ENCODE peak calls at places on chromosomes 16 and 17, in six cellular contexts. N, X, P, I, U and K are unnamed samples.

GRCh38 chr16:48462146-48462740 is 77.0 kb upstream of the SIAH1 start:
- DNase-seq in N (no peak), X (no peak), P (no peak), I (no peak), U (no peak), K (no peak)

GRCh38 chr17:35795871-35796265 is 427 bp upstream of the MMP28 start:
- DNase-seq in N (no peak), X (no peak), P (no peak), I (no peak), U (no peak), K (no peak)

GRCh38 chr16:89357460-89357859 is 132.9 kb downstream of the ANKRD11 start:
- DNase-seq in N (no peak), X (no peak), P (peak), I (no peak), U (no peak), K (no peak)

GRCh38 chr17:80191192-80191591 is 21.4 kb downstream of the CARD14 start:
- DNase-seq in N (no peak), X (no peak), P (no peak), I (no peak), U (no peak), K (no peak)

GRCh38 chr16:1960665-1961630 is 1.6 kb downstream of the NDUFB10 start:
- DNase-seq in N (no peak), X (peak), P (peak), I (no peak), U (no peak), K (no peak)

GRCh38 chr16:569445-570254 is at the start of gene PIGQ:
- DNase-seq in N (peak), X (peak), P (peak), I (peak), U (peak), K (peak)

GRCh38 chr17:8332688-8333087 is 7.0 kb upstream of the ODF4 start:
- DNase-seq in N (no peak), X (no peak), P (peak), I (no peak), U (no peak), K (no peak)

GRCh38 chr17:4230142-4230541 is 33.6 kb downstream of the ANKFY1 start:
- DNase-seq in N (peak), X (peak), P (no peak), I (peak), U (peak), K (peak)

GRCh38 chr16:81861915-81862314 is 82.8 kb downstream of the PLCG2 start:
- DNase-seq in N (peak), X (no peak), P (no peak), I (no peak), U (no peak), K (no peak)

GRCh38 chr17:59329558-59330313 is 1.7 kb upstream of the YPEL2 start:
- DNase-seq in N (peak), X (peak), P (peak), I (peak), U (peak), K (peak)

GRCh38 chr17:7348478-7349242 is 3.3 kb upstream of the KCTD11 start:
- DNase-seq in N (no peak), X (peak), P (no peak), I (no peak), U (peak), K (no peak)

GRCh38 chr17:50603340-50603739 is 31.3 kb upstream of the ABCC3 start:
- DNase-seq in N (no peak), X (no peak), P (peak), I (no peak), U (no peak), K (no peak)

GRCh38 chr16:75780669-75781068 is 54.4 kb upstream of the CPHXL start:
- DNase-seq in N (no peak), X (no peak), P (peak), I (no peak), U (no peak), K (no peak)

GRCh38 chr17:3903051-3903825 is 10.4 kb upstream of the CAMKK1 start:
- DNase-seq in N (no peak), X (no peak), P (no peak), I (no peak), U (no peak), K (no peak)

GRCh38 chr16:27273670-27274522 is 5.3 kb upstream of the NSMCE1 start:
- DNase-seq in N (no peak), X (peak), P (no peak), I (no peak), U (no peak), K (no peak)

GRCh38 chr17:9330140-9330902 is 245.3 kb downstream of the STX8 start:
- DNase-seq in N (no peak), X (no peak), P (no peak), I (no peak), U (no peak), K (no peak)

GRCh38 chr17:62186841-62187240 is 121.8 kb upstream of the MED13 start:
- DNase-seq in N (no peak), X (no peak), P (no peak), I (no peak), U (no peak), K (no peak)

DNA sequence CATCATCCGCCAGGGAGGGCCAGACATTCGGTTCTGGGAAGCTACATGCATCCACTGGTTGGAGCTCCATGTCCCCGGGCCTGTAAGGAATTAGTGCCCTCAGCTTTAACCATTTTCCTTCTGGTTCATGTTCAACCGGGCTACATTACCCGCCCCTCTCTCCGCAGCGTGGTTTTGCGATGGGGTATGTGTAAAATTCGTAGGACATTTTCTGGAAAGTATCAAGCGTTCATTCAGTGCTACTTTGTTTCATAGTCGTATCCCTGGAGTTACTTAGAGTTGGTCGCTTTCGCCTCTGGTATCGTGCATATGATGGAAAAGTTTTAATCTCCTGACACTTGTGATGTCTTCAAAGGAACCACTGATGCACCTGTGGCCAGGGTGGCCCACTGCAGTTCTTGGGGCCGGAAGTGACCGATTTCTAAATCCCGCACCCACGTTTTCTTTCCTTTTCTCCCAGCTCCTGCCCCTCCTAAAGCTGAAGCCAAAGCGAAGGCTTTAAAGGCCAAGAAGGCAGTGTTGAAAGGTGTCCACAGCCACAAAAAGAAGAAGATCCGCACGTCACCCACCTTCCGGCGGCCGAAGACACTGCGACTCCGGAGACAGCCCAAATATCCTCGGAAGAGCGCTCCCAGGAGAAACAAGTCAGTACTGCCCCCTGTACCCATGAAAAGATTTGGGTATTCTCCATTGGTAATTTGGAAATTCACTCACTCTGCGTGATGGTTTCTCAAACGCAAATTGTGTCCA is 637 bp downstream of the RPL23A start:
- DNase-seq in N (no peak), X (no peak), P (peak), I (no peak), U (no peak), K (no peak)
- TF ChIP-seq POLR2A in N (no peak), X (no peak), P (peak), I (no peak), U (no peak), K (no peak)

GRCh38 chr17:39916918-39917317 is 1.5 kb downstream of the GSDMB start:
- DNase-seq in N (no peak), X (peak), P (peak), I (no peak), U (no peak), K (no peak)
- TF ChIP-seq POLR2A in N (no peak), X (no peak), P (no peak), I (no peak), U (no peak), K (no peak)

GRCh38 chr16:87854907-87855683 is 14.2 kb downstream of the SLC7A5 start:
- DNase-seq in N (no peak), X (no peak), P (no peak), I (no peak), U (no peak), K (no peak)
- TF ChIP-seq POLR2A in N (no peak), X (no peak), P (no peak), I (no peak), U (no peak), K (no peak)

DNA sequence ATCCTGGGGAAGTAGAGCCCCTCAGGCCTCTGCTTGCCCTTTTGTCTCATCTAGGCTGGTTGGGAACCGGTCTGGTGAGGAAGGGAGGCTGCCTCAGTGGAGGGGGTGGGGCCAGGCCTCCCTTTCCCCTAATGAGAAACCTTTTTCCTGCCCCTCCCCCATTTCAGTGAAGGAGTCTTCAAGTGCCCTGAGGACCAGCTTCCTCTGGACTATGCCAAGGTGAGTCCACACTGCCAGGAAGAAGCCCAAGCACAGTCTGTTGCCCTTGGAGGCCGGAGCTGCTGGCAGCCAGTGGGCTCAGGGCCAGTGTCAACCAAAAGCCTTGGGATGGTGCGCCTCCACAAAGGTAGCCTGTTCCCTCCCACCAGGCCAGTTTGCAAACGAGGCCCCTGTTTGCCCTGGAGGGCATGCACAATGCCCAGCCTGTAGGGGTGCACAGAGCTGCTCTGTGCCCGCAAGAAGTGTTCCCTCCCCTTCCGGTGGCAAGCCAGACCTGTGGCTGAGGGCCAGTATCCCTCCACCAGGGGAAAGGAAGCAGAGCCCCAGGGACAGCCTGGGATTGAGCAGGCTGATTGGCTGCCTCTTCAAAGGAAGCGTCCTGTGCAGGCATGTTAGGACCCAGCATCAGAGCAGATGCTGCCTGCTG is 3.4 kb downstream of the TRAF4 start:
- DNase-seq in N (no peak), X (no peak), P (no peak), I (peak), U (peak), K (no peak)
- TF ChIP-seq POLR2A in N (no peak), X (no peak), P (no peak), I (no peak), U (no peak), K (no peak)

DNA sequence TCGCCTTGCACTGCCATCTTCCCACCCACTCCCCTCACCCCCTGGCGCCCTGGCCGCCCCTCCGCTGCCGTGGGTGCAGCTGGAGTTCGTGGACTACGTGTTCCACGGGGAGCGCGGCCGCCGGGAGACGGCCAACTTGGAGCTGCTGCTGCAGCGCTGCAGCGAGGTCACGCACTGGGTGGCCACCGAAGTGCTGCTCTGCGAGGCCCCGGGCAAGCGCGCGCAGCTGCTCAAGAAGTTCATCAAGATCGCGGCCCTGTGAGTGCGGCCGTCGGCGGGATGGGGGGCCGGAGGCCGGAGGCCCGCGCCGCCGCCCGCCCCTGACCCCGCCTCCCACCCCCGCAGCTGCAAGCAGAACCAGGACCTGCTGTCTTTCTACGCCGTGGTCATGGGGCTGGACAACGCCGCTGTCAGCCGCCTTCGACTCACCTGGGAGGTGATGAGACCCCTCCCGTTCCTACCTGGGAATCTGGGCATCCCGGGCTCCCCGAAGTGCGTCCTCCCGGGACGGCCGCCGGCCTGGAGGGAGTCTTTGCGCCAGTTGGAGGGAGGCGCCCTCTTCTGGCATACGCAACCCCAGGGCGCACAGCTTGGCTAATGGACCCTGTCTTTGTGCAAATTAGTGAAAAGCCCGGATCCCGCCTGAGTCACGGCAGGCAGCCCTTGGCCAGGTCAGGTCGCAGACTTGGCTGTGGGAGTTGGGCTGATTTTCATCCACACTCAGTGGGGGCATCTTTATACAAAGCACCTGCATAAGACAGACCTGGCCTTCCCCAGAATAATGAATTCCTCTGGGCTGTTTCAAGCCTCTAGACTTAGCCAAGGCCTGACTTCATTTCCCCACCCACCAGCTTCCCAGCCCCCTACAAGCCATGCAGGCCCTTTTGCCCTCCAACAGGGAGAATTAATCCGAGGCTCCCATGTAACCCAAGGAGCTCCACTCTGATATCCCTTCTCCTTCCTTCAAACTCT is 14.3 kb downstream of the RAPGEFL1 start:
- DNase-seq in N (peak), X (peak), P (peak), I (peak), U (peak), K (no peak)
- TF ChIP-seq POLR2A in N (no peak), X (no peak), P (no peak), I (no peak), U (no peak), K (no peak)

GRCh38 chr17:28861393-28862203 is 6.8 kb downstream of the ERAL1 start:
- DNase-seq in N (no peak), X (no peak), P (peak), I (no peak), U (no peak), K (no peak)
- TF ChIP-seq POLR2A in N (no peak), X (no peak), P (peak), I (no peak), U (no peak), K (no peak)

GRCh38 chr16:84599528-84600202 is 18.2 kb downstream of the COTL1 start:
- DNase-seq in N (peak), X (peak), P (peak), I (no peak), U (peak), K (peak)
- TF ChIP-seq POLR2A in N (no peak), X (no peak), P (no peak), I (no peak), U (no peak), K (no peak)